ENCODE peak calls at places on chromosome 20, in ten cellular contexts. B is OCI-LY7; D is sigmoid colon; R is heart right ventricle; L is CD4-positive, CD25-positive, alpha-beta regulatory T cell; T is H1; M is A549; X is cardiac muscle cell; Y is stomach; A is fibroblast of lung. U is an unnamed sample.

GRCh38 chr20:48905322-48905647 is 16.2 kb upstream of the ARFGEF2 start:
- DNase-seq in B (no peak), D (no peak), R (no peak), L (no peak), T (no peak), M (no peak), X (no peak), Y (no peak), A (no peak), U (no peak)

GRCh38 chr20:61118429-61119224 is 133.4 kb upstream of the CDH4 start:
- DNase-seq in B (no peak), D (no peak), R (no peak), L (no peak), T (no peak), M (peak; percentile 67), X (no peak), Y (no peak), A (peak; percentile 81), U (no peak)

GRCh38 chr20:34058831-34059230 is 53.2 kb downstream of the EIF2S2 start:
- DNase-seq in B (peak; percentile 43), D (no peak), R (no peak), L (peak; percentile 28), T (no peak), M (no peak), X (peak; percentile 17), Y (no peak), A (no peak), U (peak; percentile 58)

GRCh38 chr20:52313335-52313963 is 121.9 kb upstream of the ZFP64 start:
- DNase-seq in B (no peak), D (no peak), R (no peak), L (no peak), T (no peak), M (peak; percentile 23), X (peak; percentile 68), Y (no peak), A (peak; percentile 48), U (no peak)

GRCh38 chr20:421685-422250 is 13.7 kb downstream of the RBCK1 start:
- DNase-seq in B (no peak), D (no peak), R (no peak), L (no peak), T (no peak), M (no peak), X (no peak), Y (no peak), A (no peak), U (no peak)

GRCh38 chr20:46799781-46800180 is 90.3 kb downstream of the SLC2A10 start:
- DNase-seq in B (no peak), D (no peak), R (no peak), L (no peak), T (no peak), M (no peak), X (no peak), Y (no peak), A (no peak), U (no peak)

GRCh38 chr20:44644384-44645131 is 6.9 kb downstream of the ADA start:
- DNase-seq in B (peak; percentile 73), D (no peak), R (no peak), L (peak; percentile 30), T (no peak), M (no peak), X (no peak), Y (no peak), A (no peak), U (peak; percentile 37)

GRCh38 chr20:60454491-60454890 is 496.3 kb downstream of the CDH26 start:
- DNase-seq in B (no peak), D (no peak), R (no peak), L (no peak), T (no peak), M (no peak), X (no peak), Y (no peak), A (no peak), U (no peak)

GRCh38 chr20:23419995-23420901 is 1.0 kb downstream of the NAPB start:
- DNase-seq in B (peak; percentile 45), D (peak; percentile 76), R (no peak), L (peak; percentile 34), T (no peak), M (peak; percentile 45), X (peak; percentile 65), Y (peak; percentile 89), A (peak; percentile 67), U (peak; percentile 46)

GRCh38 chr20:23420943-23421925 is at the start of gene NAPB:
- DNase-seq in B (peak; percentile 96), D (peak; percentile 96), R (peak; percentile 96), L (peak; percentile 90), T (peak; percentile 93), M (peak; percentile 91), X (peak; percentile 94), Y (peak; percentile 94), A (peak; percentile 88), U (peak; percentile 92)

GRCh38 chr20:23417861-23418260 is 3.4 kb downstream of the NAPB start:
- DNase-seq in B (no peak), D (no peak), R (no peak), L (no peak), T (no peak), M (no peak), X (no peak), Y (no peak), A (no peak), U (no peak)

GRCh38 chr20:23415958-23416583 is 5.2 kb downstream of the NAPB start:
- DNase-seq in B (no peak), D (no peak), R (no peak), L (no peak), T (no peak), M (no peak), X (no peak), Y (no peak), A (peak; percentile 40), U (no peak)

DNA sequence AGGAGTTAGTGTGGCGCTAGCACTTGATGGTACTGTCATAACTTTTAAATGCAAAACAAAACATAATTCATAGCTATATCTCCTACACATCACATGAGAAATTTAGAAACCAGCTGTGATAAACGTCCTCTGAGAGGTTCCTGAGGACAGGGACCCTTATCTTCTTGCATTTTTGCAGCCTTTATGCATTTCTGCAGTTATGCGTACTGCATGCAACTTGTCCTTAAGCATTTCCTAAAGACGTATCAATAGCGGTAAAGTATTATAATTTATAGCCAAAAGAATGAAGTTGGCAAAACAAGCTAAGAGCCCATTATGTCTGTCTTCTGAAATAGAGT is 1.7 kb downstream of the NAPB start:
- DNase-seq in B (no peak), D (no peak), R (no peak), L (no peak), T (no peak), M (no peak), X (no peak), Y (no peak), A (no peak), U (no peak)
- H3K27ac ChIP-seq in B (no peak overlapping the region), D (peak overlapping the region; percentile 93), R (peak overlapping the region; percentile 94), L (no peak overlapping the region), T (no peak overlapping the region), M (peak overlapping the region; percentile 93), X (peak overlapping the region; percentile 34), Y (no peak overlapping the region), A (peak overlapping the region; percentile 85), U (peak overlapping the region; percentile 72)

GRCh38 chr20:19923762-19924161 is 93.4 kb upstream of the NAA20 start:
- DNase-seq in B (no peak), D (no peak), R (no peak), L (no peak), T (no peak), M (no peak), X (no peak), Y (no peak), A (no peak), U (no peak)

GRCh38 chr20:19920388-19921138 is 96.6 kb upstream of the NAA20 start:
- DNase-seq in B (no peak), D (no peak), R (no peak), L (no peak), T (no peak), M (no peak), X (no peak), Y (no peak), A (no peak), U (no peak)

GRCh38 chr20:19918965-19919329 is 98.2 kb upstream of the NAA20 start:
- DNase-seq in B (no peak), D (no peak), R (peak; percentile 48), L (no peak), T (no peak), M (no peak), X (no peak), Y (no peak), A (no peak), U (no peak)

GRCh38 chr20:19922716-19923115 is 94.4 kb upstream of the NAA20 start:
- DNase-seq in B (no peak), D (no peak), R (no peak), L (no peak), T (no peak), M (no peak), X (no peak), Y (no peak), A (no peak), U (no peak)

DNA sequence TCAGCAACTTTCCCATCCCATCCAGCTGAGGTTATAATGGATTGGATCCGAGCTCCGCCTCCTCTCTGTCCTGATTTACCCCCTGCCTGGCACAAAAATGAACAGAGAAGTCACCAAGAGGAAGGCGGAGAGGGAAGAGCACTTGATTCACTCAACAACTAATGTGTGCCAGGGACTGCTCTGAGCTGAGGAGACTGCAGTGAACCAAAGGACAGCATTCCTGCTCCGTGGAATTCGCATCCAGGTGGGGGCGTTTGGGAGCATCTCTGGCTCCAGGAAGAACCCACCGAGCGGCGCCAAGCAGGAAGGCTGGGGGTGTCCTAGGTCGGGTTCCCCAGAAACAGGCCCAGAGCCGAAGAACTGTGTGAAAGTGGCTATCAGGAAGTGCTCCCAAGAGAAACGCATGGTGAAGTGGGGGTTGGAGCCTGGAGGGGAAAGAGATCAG is 95.8 kb upstream of the NAA20 start:
- DNase-seq in B (no peak), D (no peak), R (peak; percentile 65), L (no peak), T (peak; percentile 55), M (no peak), X (no peak), Y (no peak), A (peak; percentile 7), U (no peak)
- H3K4me1 ChIP-seq in B (no peaks in the 10 kb centered on the region), D (no peaks in the 10 kb centered on the region), R (peaks cover 82% of the 10 kb centered on the region), L (no peaks in the 10 kb centered on the region), T (no peaks in the 10 kb centered on the region), M (peaks cover 4% of the 10 kb centered on the region), X (peaks cover 32% of the 10 kb centered on the region), Y (peaks cover 11% of the 10 kb centered on the region), A (no peaks in the 10 kb centered on the region), U (no peaks in the 10 kb centered on the region)

GRCh38 chr20:41047975-41048305 is 19.3 kb downstream of the TOP1 start:
- DNase-seq in B (peak; percentile 51), D (no peak), R (no peak), L (peak; percentile 46), T (no peak), M (no peak), X (peak; percentile 44), Y (no peak), A (no peak), U (peak; percentile 46)

GRCh38 chr20:41045680-41046079 is 17.1 kb downstream of the TOP1 start:
- DNase-seq in B (peak; percentile 28), D (no peak), R (no peak), L (no peak), T (no peak), M (no peak), X (no peak), Y (no peak), A (no peak), U (no peak)

GRCh38 chr20:41047279-41047974 is 18.8 kb downstream of the TOP1 start:
- DNase-seq in B (peak; percentile 35), D (no peak), R (no peak), L (no peak), T (no peak), M (no peak), X (no peak), Y (no peak), A (no peak), U (no peak)

GRCh38 chr20:41048475-41049242 is 20.0 kb downstream of the TOP1 start:
- DNase-seq in B (peak; percentile 49), D (no peak), R (no peak), L (peak; percentile 58), T (no peak), M (no peak), X (no peak), Y (no peak), A (no peak), U (peak; percentile 61)

GRCh38 chr20:41046716-41047115 is 18.1 kb downstream of the TOP1 start:
- DNase-seq in B (no peak), D (no peak), R (no peak), L (no peak), T (no peak), M (no peak), X (no peak), Y (no peak), A (peak; percentile 62), U (no peak)
- H3K27ac ChIP-seq in B (peak overlapping the region; percentile 71), D (peak overlapping the region; percentile 73), R (no peak overlapping the region), L (peak overlapping the region; percentile 81), T (no peak overlapping the region), M (no peak overlapping the region), X (peak overlapping the region; percentile 56), Y (no peak overlapping the region), A (no peak overlapping the region), U (peak overlapping the region; percentile 57)

GRCh38 chr20:62925420-62926228 is 681 bp downstream of the DIDO1 start:
- DNase-seq in B (peak; percentile 71), D (no peak), R (no peak), L (peak; percentile 51), T (no peak), M (no peak), X (peak; percentile 21), Y (peak; percentile 45), A (peak; percentile 33), U (peak; percentile 47)

GRCh38 chr20:62926229-62927127 is at the start of gene DIDO1:
- DNase-seq in B (peak; percentile 93), D (peak; percentile 91), R (peak; percentile 84), L (peak; percentile 91), T (peak; percentile 90), M (peak; percentile 96), X (peak; percentile 89), Y (peak; percentile 92), A (peak; percentile 77), U (peak; percentile 90)

GRCh38 chr20:62922451-62922921 is 3.8 kb downstream of the DIDO1 start:
- DNase-seq in B (peak; percentile 46), D (no peak), R (no peak), L (peak; percentile 52), T (no peak), M (no peak), X (no peak), Y (no peak), A (no peak), U (peak; percentile 48)

GRCh38 chr20:62923669-62924566 is 2.4 kb downstream of the DIDO1 start:
- DNase-seq in B (no peak), D (no peak), R (no peak), L (no peak), T (no peak), M (no peak), X (no peak), Y (no peak), A (no peak), U (no peak)

GRCh38 chr20:62924567-62925419 is 1.5 kb downstream of the DIDO1 start:
- DNase-seq in B (no peak), D (no peak), R (no peak), L (peak; percentile 15), T (no peak), M (no peak), X (peak; percentile 39), Y (no peak), A (peak; percentile 55), U (peak; percentile 20)
- H3K4me1 ChIP-seq in B (peaks cover 83% of the 10 kb centered on the region), D (peaks cover 85% of the 10 kb centered on the region), R (peaks cover 81% of the 10 kb centered on the region), L (peaks cover 85% of the 10 kb centered on the region), T (peaks cover 12% of the 10 kb centered on the region), M (peaks cover 51% of the 10 kb centered on the region), X (peaks cover 34% of the 10 kb centered on the region), Y (peaks cover 84% of the 10 kb centered on the region), A (peaks cover 19% of the 10 kb centered on the region), U (peaks cover 81% of the 10 kb centered on the region)